ENCODE peak calls at places on chromosome 12, in six cellular contexts. Q is A549, U is esophagus muscularis mucosa, K is upper lobe of right lung, S is heart left ventricle, N is GM13976. X is an unnamed sample.

GRCh38 chr12:26416550-26416949 is 221.2 kb downstream of the SSPN start:
- DNase-seq in U (no peak), Q (no peak), N (no peak), S (no peak), K (no peak), X (no peak)

GRCh38 chr12:67202344-67203012 is 66.7 kb upstream of the CAND1 start:
- DNase-seq in K (no peak), Q (no peak), U (no peak), S (no peak), N (peak; percentile 10), X (no peak)

GRCh38 chr12:91718326-91718725 is 427.3 kb downstream of the BTG1 start:
- DNase-seq in Q (no peak), U (no peak), N (no peak), S (no peak), K (no peak), X (no peak)

GRCh38 chr12:110330124-110330523 is 49.1 kb downstream of the ATP2A2 start:
- DNase-seq in N (no peak), K (no peak), U (no peak), S (no peak), Q (no peak), X (no peak)

GRCh38 chr12:119666226-119666808 is 1.6 kb upstream of the PRKAB1 start:
- DNase-seq in U (no peak), K (no peak), S (no peak), Q (no peak), N (no peak), X (no peak)

GRCh38 chr12:111937429-111937828 is 75.5 kb downstream of the TMEM116 start:
- DNase-seq in Q (no peak), U (no peak), N (no peak), K (no peak), S (no peak), X (no peak)

GRCh38 chr12:4203772-4204376 is 69.7 kb upstream of the CCND2 start:
- DNase-seq in N (no peak), S (no peak), K (no peak), Q (no peak), U (peak; percentile 42), X (no peak)

GRCh38 chr12:27861428-27862167 is 81.6 kb upstream of the MANSC4 start:
- DNase-seq in S (peak; percentile 71), N (peak; percentile 26), Q (no peak), K (no peak), U (peak; percentile 94), X (peak; percentile 23)

GRCh38 chr12:54592316-54592715 is 3.9 kb upstream of the PPP1R1A start:
- DNase-seq in K (no peak), N (no peak), U (no peak), S (no peak), Q (no peak), X (no peak)

GRCh38 chr12:125683748-125684381 is 618.6 kb downstream of the AACS start:
- DNase-seq in S (no peak), U (peak; percentile 72), K (peak; percentile 83), Q (peak; percentile 8), N (peak; percentile 75), X (no peak)

GRCh38 chr12:105480162-105480561 is 149.7 kb downstream of the C12orf75 start:
- DNase-seq in N (no peak), K (no peak), S (no peak), U (no peak), Q (no peak), X (no peak)

GRCh38 chr12:3149505-3150307 is 72.5 kb downstream of the TSPAN9 start:
- DNase-seq in S (no peak), N (no peak), K (peak; percentile 30), U (no peak), Q (no peak), X (no peak)

GRCh38 chr12:98211914-98212695 is 303.3 kb upstream of the TMPO start:
- DNase-seq in U (no peak), S (no peak), K (no peak), Q (peak; percentile 28), N (no peak), X (no peak)

GRCh38 chr12:49582840-49583239 is 14.9 kb upstream of the MCRS1 start:
- DNase-seq in U (no peak), S (peak; percentile 48), Q (no peak), N (no peak), K (no peak), X (no peak)

GRCh38 chr12:42590324-42590934 is 883 bp upstream of the PRICKLE1 start:
- DNase-seq in Q (peak; percentile 35), K (no peak), S (peak; percentile 37), U (peak; percentile 92), N (peak; percentile 25), X (peak; percentile 6)

GRCh38 chr12:41531147-41531829 is 343.2 kb downstream of the PDZRN4 start:
- DNase-seq in S (peak; percentile 60), N (no peak), Q (no peak), K (no peak), U (peak; percentile 93), X (peak; percentile 24)

GRCh38 chr12:123034865-123035264 is 54.4 kb downstream of the ARL6IP4 start:
- DNase-seq in Q (peak; percentile 48), N (no peak), U (no peak), S (no peak), K (no peak), X (no peak)

GRCh38 chr12:1435044-1435443 is 159.3 kb downstream of the FBXL14 start:
- DNase-seq in N (no peak), K (no peak), U (peak; percentile 12), Q (no peak), S (no peak), X (no peak)

GRCh38 chr12:96994900-96995299 is 87.8 kb downstream of the NEDD1 start:
- DNase-seq in K (no peak), U (no peak), N (no peak), S (no peak), Q (no peak), X (no peak)

GRCh38 chr12:52601671-52602070 is 408 bp upstream of the KRT72 start:
- DNase-seq in N (no peak), S (no peak), Q (no peak), U (peak; percentile 42), K (peak; percentile 18), X (no peak)

GRCh38 chr12:6070472-6071257 is 53.8 kb downstream of the VWF start:
- DNase-seq in Q (no peak), N (no peak), K (no peak), S (no peak), U (no peak), X (no peak)

GRCh38 chr12:6074394-6074793 is 50.1 kb downstream of the VWF start:
- DNase-seq in N (peak; percentile 51), S (no peak), Q (no peak), K (no peak), U (no peak), X (no peak)

GRCh38 chr12:6073426-6073825 is 51.0 kb downstream of the VWF start:
- DNase-seq in S (no peak), N (no peak), U (no peak), Q (no peak), K (no peak), X (no peak)

GRCh38 chr12:6069452-6070093 is 54.9 kb downstream of the VWF start:
- DNase-seq in Q (no peak), S (no peak), N (no peak), U (no peak), K (no peak), X (no peak)

DNA sequence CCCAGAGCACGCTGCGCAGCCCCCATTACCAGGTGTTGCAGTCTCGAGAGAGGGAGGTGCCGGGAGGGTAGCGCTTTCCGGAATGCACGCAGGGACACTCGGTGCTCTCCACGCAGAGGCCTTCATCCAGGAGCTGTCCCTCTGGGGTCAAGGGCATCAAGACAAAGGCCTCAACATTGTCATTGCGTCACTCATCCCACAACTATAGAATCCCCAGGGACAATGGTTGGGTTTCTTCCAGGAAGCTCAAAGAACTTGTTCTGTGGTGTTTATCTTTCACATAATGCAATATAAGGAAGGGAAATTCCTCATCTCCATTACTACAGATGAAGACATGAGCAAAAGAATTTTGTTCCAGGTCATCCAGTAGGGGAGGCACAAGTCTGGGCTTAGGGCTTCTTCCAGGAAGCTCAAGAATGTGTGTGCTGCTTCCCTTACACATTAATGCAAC is 52.1 kb downstream of the VWF start:
- DNase-seq in Q (peak; percentile 66), S (peak; percentile 42), N (no peak), K (no peak), U (no peak), X (no peak)
- TF ChIP-seq CTCF in Q (no peak), S (peak; percentile 35), N (no peak), K (peak; percentile 11), U (no peak), X (no peak)

DNA sequence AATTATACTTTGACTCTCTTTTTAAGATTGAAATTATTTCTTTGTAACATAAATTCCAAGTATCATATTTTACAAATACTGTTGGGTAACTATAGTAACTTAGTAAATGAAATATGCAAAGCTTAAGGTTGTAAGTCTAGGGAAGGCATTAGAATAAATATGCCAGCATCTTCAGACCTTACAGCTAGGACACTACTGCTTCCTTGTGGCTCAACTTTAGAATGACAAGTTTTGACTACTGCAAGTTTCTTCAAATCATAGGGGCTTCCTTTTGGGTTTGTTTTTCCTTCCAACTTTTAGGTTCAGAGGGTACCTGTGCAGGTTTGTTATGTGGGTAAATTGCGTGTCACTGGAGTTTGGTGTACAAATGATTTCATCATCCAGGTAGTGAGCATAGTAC is 17.7 kb upstream of the ANP32D start:
- DNase-seq in S (no peak), U (no peak), Q (peak; percentile 50), K (no peak), N (no peak), X (no peak)
- TF ChIP-seq CTCF in S (peak; percentile 43), U (peak; percentile 44), Q (peak; percentile 17), K (peak; percentile 57), N (no peak), X (no peak)

GRCh38 chr12:104201238-104202001 is 14.2 kb upstream of the TXNRD1 start:
- DNase-seq in K (no peak), N (peak; percentile 66), S (no peak), Q (peak; percentile 86), U (no peak), X (no peak)

GRCh38 chr12:104199964-104200363 is 15.6 kb upstream of the TXNRD1 start:
- DNase-seq in K (no peak), S (no peak), U (no peak), N (no peak), Q (no peak), X (no peak)

GRCh38 chr12:104207416-104207941 is 8.1 kb upstream of the TXNRD1 start:
- DNase-seq in Q (no peak), U (no peak), K (no peak), S (no peak), N (no peak), X (no peak)

DNA sequence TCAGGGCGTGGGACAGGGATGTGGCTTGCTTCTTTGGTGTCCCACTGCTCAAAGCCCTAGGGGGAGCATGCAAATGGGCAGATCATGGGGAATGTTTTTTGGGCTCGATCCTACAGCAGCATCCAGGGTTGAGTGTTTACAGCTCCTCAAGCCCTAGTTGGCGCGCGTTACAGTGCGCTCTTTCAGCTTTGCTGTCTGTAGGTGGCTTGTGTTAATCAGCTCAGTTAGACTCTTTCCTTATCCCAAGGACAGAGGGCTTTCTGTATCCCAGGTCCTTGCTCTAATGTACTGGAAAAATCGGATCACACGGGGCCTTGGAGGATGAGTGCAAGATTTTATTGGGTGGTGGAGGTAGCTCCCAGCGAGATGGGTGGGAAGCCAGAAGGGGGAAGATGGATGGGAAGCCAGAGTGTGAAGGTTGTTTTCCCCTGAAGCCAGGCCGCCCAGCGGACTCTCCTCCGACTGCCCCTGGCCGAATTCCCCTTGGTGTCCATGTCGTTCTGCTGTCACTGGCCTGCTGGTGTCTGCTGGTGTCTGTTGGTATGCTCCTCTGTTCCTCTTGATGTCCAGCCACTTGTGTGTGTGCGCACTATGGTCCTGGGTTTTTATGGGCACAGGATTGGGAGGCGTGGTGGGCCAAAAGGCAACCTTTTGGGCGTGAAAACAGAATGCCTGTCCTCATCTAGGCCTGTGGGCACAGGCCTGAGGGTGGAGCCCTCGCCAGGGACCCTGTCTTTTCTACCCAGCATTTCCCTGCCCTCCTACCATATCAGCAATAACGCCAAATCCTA is 10.7 kb upstream of the TXNRD1 start:
- DNase-seq in U (no peak), N (no peak), K (no peak), Q (no peak), S (no peak), X (no peak)
- TF ChIP-seq CTCF in U (no peak), N (no peak), K (no peak), Q (no peak), S (no peak), X (no peak)

GRCh38 chr12:69642531-69642930 is 31.8 kb upstream of the LRRC10 start:
- DNase-seq in K (no peak), U (no peak), Q (no peak), S (peak; percentile 54), N (no peak), X (peak; percentile 92)
- TF ChIP-seq CTCF in K (no peak), U (no peak), Q (no peak), S (peak; percentile 7), N (no peak), X (no peak)